ENCODE peak calls at places on chromosomes 6 and 20, in four cellular contexts. J is progenitor cell of endocrine pancreas, K is foreskin fibroblast, G is GM13977. U is an unnamed sample.

GRCh38 chr6:99711925-99712324 is 105.3 kb downstream of the PRDM13 start:
- DNase-seq in J (no peak), G (no peak), K (no peak), U (no peak)

GRCh38 chr6:40138273-40138720 is 204.0 kb upstream of the MOCS1 start:
- DNase-seq in K (no peak), G (no peak), J (no peak), U (no peak)

GRCh38 chr20:25532971-25533391 is 52.4 kb downstream of the NINL start:
- DNase-seq in J (no peak), K (no peak), G (no peak), U (no peak)

GRCh38 chr6:25312703-25313102 is 33.5 kb downstream of the CARMIL1 start:
- DNase-seq in K (peak), J (no peak), G (no peak), U (no peak)

GRCh38 chr6:66418906-66419305 is 711.9 kb upstream of the EYS start:
- DNase-seq in G (no peak), K (no peak), J (no peak), U (no peak)

GRCh38 chr20:37680420-37680819 is 13.4 kb upstream of the CTNNBL1 start:
- DNase-seq in K (no peak), J (no peak), G (no peak), U (no peak)

GRCh38 chr20:25309395-25310267 is 61.7 kb downstream of the PYGB start:
- DNase-seq in G (peak), K (peak), J (no peak), U (peak)

GRCh38 chr20:6838181-6838826 is 70.8 kb downstream of the BMP2 start:
- DNase-seq in G (no peak), J (no peak), K (no peak), U (no peak)

GRCh38 chr6:154945271-154945890 is 49.7 kb upstream of the TIAM2 start:
- DNase-seq in J (no peak), G (no peak), K (no peak), U (no peak)
- TF ChIP-seq CTCF in J (no peak), G (no peak), K (no peak), U (no peak)

DNA sequence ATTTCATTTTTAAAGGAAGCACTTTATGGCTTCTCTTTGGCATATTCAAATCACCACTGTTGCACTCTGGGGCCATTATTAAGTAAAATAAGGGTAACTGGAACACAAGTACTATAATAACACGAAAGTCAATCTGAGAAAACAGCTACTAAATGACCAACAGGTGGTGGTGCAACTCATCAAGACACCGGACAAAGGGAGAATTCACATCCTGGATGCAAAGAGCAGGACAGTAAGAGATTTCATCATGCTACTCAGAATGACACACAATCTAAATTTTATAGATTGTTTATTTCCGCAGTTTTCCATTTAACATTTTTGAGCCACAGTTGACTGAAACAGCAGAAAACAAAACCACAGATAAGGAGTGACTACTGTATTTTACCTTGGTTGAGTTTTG is 27.6 kb upstream of the LY86 start:
- DNase-seq in J (no peak), G (no peak), K (no peak), U (no peak)
- TF ChIP-seq CTCF in J (no peak), G (peak), K (no peak), U (no peak)

GRCh38 chr6:43509142-43509983 is 783 bp downstream of the LRRC73 start:
- DNase-seq in K (no peak), J (no peak), G (no peak), U (peak)
- TF ChIP-seq CTCF in K (no peak), J (no peak), G (no peak), U (no peak)

DNA sequence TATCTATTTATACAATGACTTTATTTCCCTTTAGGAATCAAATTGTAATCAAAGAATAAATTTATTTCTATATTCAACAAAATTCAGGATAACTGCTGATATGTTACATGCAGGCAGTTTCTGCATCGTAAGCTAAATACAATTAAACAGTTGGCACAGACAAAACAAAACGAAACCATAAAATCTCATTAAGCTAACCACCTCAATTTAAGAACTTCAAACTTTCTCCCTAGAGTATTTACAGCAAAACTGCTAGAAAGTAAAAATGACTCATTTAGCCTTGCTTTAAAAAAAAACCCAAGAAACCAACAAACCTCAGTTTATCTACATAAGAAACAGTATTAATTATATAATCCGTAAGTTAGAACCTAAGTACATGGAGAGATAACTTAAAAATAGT is 17.1 kb downstream of the SSR1 start:
- DNase-seq in G (no peak), J (no peak), K (no peak), U (no peak)
- TF ChIP-seq CTCF in G (no peak), J (no peak), K (no peak), U (no peak)